ENCODE peak calls at places on chromosomes 2 and 18, in eight cellular contexts. Y is posterior cingulate gyrus, N is SK-N-DZ, E is NCI-H345, R is T-helper 17 cell, L is memory B cell, Q is mucosa of descending colon, B is AML-193. U is an unnamed sample.

GRCh38 chr18:60411715-60412114 is 39.1 kb upstream of the MC4R start:
- DNase-seq in N (no peak), B (no peak), E (no peak), R (no peak), Y (no peak), Q (no peak), L (no peak), U (no peak)

GRCh38 chr18:24695168-24695567 is 234.7 kb downstream of the HRH4 start:
- DNase-seq in E (peak; percentile 81), B (no peak), N (no peak), L (no peak), R (no peak), Q (no peak), Y (no peak), U (no peak)

GRCh38 chr2:240369725-240370585 is 65.5 kb upstream of the GPC1 start:
- DNase-seq in R (no peak), L (no peak), Q (no peak), Y (peak; percentile 52), E (no peak), B (no peak), N (no peak), U (no peak)

GRCh38 chr2:240250985-240251847 is 110.8 kb upstream of the OTOS start:
- DNase-seq in E (peak; percentile 33), Y (peak; percentile 94), B (no peak), R (no peak), Q (peak; percentile 84), N (peak; percentile 49), L (no peak), U (no peak)

GRCh38 chr2:31429759-31430438 is 15.4 kb upstream of the XDH start:
- DNase-seq in B (no peak), E (no peak), Q (no peak), L (no peak), R (peak; percentile 28), Y (no peak), N (no peak), U (no peak)

GRCh38 chr2:86446060-86446459 is 4.9 kb downstream of the KDM3A start:
- DNase-seq in B (no peak), N (no peak), Y (no peak), E (no peak), Q (no peak), R (no peak), L (no peak), U (no peak)

GRCh38 chr2:108220191-108220590 is 19.6 kb upstream of the SULT1C3 start:
- DNase-seq in R (no peak), Q (no peak), E (no peak), L (no peak), N (no peak), Y (no peak), B (no peak), U (no peak)

GRCh38 chr2:147182260-147182659 is 662.6 kb upstream of the ACVR2A start:
- DNase-seq in Y (no peak), L (no peak), Q (peak; percentile 31), N (no peak), E (no peak), R (peak; percentile 56), B (no peak), U (no peak)

GRCh38 chr2:153536105-153536504 is 57.5 kb upstream of the RPRM start:
- DNase-seq in Y (no peak), B (no peak), L (no peak), R (no peak), N (no peak), E (no peak), Q (no peak), U (no peak)

GRCh38 chr2:213752575-213752974 is 468.3 kb downstream of the SPAG16 start:
- DNase-seq in E (no peak), Q (no peak), L (no peak), B (no peak), N (no peak), R (no peak), Y (no peak), U (no peak)

GRCh38 chr2:202135111-202135874 is 62.2 kb downstream of the KIAA2012 start:
- DNase-seq in N (no peak), E (no peak), Y (peak; percentile 56), L (no peak), Q (peak; percentile 61), R (no peak), B (no peak), U (no peak)

GRCh38 chr2:226352941-226353558 is 446.6 kb downstream of the IRS1 start:
- DNase-seq in Q (no peak), B (no peak), E (no peak), N (no peak), R (no peak), L (no peak), Y (no peak), U (no peak)

GRCh38 chr18:79523738-79524180 is 128.0 kb downstream of the NFATC1 start:
- DNase-seq in R (peak; percentile 62), Q (no peak), B (peak; percentile 70), L (peak; percentile 71), N (no peak), Y (no peak), E (no peak), U (no peak)

GRCh38 chr18:48036641-48037421 is 106.4 kb upstream of the SMAD2 start:
- DNase-seq in E (peak; percentile 10), L (no peak), Y (no peak), Q (no peak), R (no peak), B (no peak), N (no peak), U (no peak)

GRCh38 chr2:16204251-16204650 is 263.9 kb downstream of the MYCN start:
- DNase-seq in Y (no peak), N (no peak), E (no peak), B (no peak), L (no peak), R (no peak), Q (no peak), U (no peak)

GRCh38 chr2:158828378-158829136 is 33.4 kb downstream of the DAPL1 start:
- DNase-seq in N (no peak), R (no peak), B (no peak), Y (no peak), Q (no peak), E (no peak), L (no peak), U (no peak)

GRCh38 chr2:200092235-200092634 is 136.9 kb downstream of the MAIP1 start:
- DNase-seq in L (no peak), Y (no peak), R (no peak), E (no peak), Q (no peak), N (no peak), B (no peak), U (no peak)

GRCh38 chr2:131143803-131144202 is 38.7 kb downstream of the PLEKHB2 start:
- DNase-seq in B (no peak), Y (no peak), L (no peak), R (no peak), E (no peak), N (no peak), Q (no peak), U (no peak)

GRCh38 chr18:67358947-67359346 is 157.6 kb downstream of the DSEL start:
- DNase-seq in N (no peak), E (no peak), L (no peak), Q (no peak), Y (no peak), B (no peak), R (no peak), U (no peak)

GRCh38 chr2:106562826-106563594 is 75.8 kb downstream of the CD8B2 start:
- DNase-seq in N (peak; percentile 72), B (no peak), E (no peak), Y (no peak), L (no peak), R (no peak), Q (no peak), U (no peak)

GRCh38 chr2:209334188-209335017 is 89.4 kb upstream of the MAP2 start:
- DNase-seq in L (peak; percentile 27), B (peak; percentile 67), R (no peak), N (peak; percentile 66), Y (peak; percentile 41), Q (no peak), E (peak; percentile 77), U (no peak)

GRCh38 chr2:205680067-205680466 is 2.2 kb upstream of the NRP2 start:
- DNase-seq in R (no peak), Q (no peak), N (peak; percentile 94), Y (peak; percentile 39), E (peak; percentile 86), B (peak; percentile 56), L (peak; percentile 53), U (no peak)

GRCh38 chr2:128791983-128792315 is 473.3 kb upstream of the HS6ST1 start:
- DNase-seq in B (no peak), E (no peak), Y (no peak), N (no peak), Q (no peak), L (no peak), R (no peak), U (no peak)

U was measured in SIG-M5.